ENCODE peak calls at places on chromosomes 5 and 9, in seven cellular contexts. One of them, this sample, is unnamed.

GRCh38 chr9:98129451-98129881 is 10.4 kb upstream of the TRIM14 start:
- DNase-seq in heart left ventricle: peak
- DNase-seq in heart right ventricle: no peak
- DNase-seq in lung: peak
- DNase-seq in suprapubic skin: no peak
- DNase-seq in right cardiac atrium: no peak
- DNase-seq in effector memory CD4-positive, alpha-beta T cell: no peak
- DNase-seq in this sample: no peak

GRCh38 chr9:91127653-91128052 is 234.1 kb downstream of the AUH start:
- DNase-seq in heart left ventricle: no peak
- DNase-seq in heart right ventricle: no peak
- DNase-seq in lung: no peak
- DNase-seq in suprapubic skin: no peak
- DNase-seq in right cardiac atrium: no peak
- DNase-seq in effector memory CD4-positive, alpha-beta T cell: no peak
- DNase-seq in this sample: no peak

GRCh38 chr5:118314936-118315335 is 673.4 kb downstream of the DTWD2 start:
- DNase-seq in heart left ventricle: no peak
- DNase-seq in heart right ventricle: no peak
- DNase-seq in lung: no peak
- DNase-seq in suprapubic skin: no peak
- DNase-seq in right cardiac atrium: no peak
- DNase-seq in effector memory CD4-positive, alpha-beta T cell: no peak
- DNase-seq in this sample: no peak

GRCh38 chr5:137649228-137649890 is 86.5 kb downstream of the KLHL3 start:
- DNase-seq in heart left ventricle: no peak
- DNase-seq in heart right ventricle: no peak
- DNase-seq in lung: peak
- DNase-seq in suprapubic skin: no peak
- DNase-seq in right cardiac atrium: peak
- DNase-seq in effector memory CD4-positive, alpha-beta T cell: no peak
- DNase-seq in this sample: peak

GRCh38 chr9:114110180-114110579 is 11.1 kb upstream of the KIF12 start:
- DNase-seq in heart left ventricle: no peak
- DNase-seq in heart right ventricle: no peak
- DNase-seq in lung: no peak
- DNase-seq in suprapubic skin: no peak
- DNase-seq in right cardiac atrium: no peak
- DNase-seq in effector memory CD4-positive, alpha-beta T cell: no peak
- DNase-seq in this sample: no peak

GRCh38 chr5:180296778-180297177 is 4.9 kb upstream of the MAPK9 start:
- DNase-seq in heart left ventricle: no peak
- DNase-seq in heart right ventricle: no peak
- DNase-seq in lung: no peak
- DNase-seq in suprapubic skin: no peak
- DNase-seq in right cardiac atrium: no peak
- DNase-seq in effector memory CD4-positive, alpha-beta T cell: no peak
- DNase-seq in this sample: peak

GRCh38 chr9:131999692-132000551 is 79.7 kb downstream of the MED27 start:
- DNase-seq in heart left ventricle: no peak
- DNase-seq in heart right ventricle: no peak
- DNase-seq in lung: no peak
- DNase-seq in suprapubic skin: no peak
- DNase-seq in right cardiac atrium: no peak
- DNase-seq in effector memory CD4-positive, alpha-beta T cell: no peak
- DNase-seq in this sample: no peak

GRCh38 chr9:80552931-80553330 is 981.2 kb downstream of the TLE4 start:
- DNase-seq in heart left ventricle: no peak
- DNase-seq in heart right ventricle: no peak
- DNase-seq in lung: no peak
- DNase-seq in suprapubic skin: peak
- DNase-seq in right cardiac atrium: peak
- DNase-seq in effector memory CD4-positive, alpha-beta T cell: no peak
- DNase-seq in this sample: no peak

DNA sequence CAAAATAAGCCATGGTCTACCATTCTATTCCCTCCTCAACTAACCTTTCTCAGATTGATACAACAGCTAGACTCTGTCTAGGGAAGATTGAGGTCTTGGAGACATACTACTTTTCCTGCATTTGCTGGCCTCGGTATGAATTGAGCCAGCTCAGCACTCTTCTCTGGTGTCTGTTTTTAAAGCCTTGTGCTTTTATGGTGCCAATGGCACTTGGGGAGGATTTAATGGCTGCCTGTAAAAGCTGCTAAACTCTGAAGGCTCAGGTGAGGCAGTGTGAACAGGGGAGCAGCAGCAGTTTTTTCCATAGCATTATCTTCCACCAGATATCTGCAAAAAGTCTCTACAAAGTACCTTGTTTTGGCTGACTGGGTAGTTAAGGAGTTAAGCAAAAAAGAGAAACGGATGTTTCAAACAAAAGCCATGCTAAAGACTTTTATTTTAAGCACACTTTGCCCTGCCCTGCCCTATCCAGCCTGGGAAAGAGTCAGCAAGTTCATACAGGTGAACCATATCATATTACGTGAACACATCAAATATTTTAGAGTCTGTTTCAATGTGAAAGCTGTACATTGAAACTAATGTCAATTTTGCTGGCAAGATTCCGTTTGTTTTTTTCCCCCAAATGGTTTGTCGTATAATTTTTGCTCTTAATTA is 423.9 kb upstream of the CD180 start:
- DNase-seq in heart left ventricle: no peak
- DNase-seq in heart right ventricle: no peak
- DNase-seq in lung: no peak
- DNase-seq in suprapubic skin: no peak
- DNase-seq in right cardiac atrium: no peak
- DNase-seq in effector memory CD4-positive, alpha-beta T cell: no peak
- DNase-seq in this sample: no peak
- H3K4me3 ChIP-seq in heart left ventricle: no peak
- H3K4me3 ChIP-seq in heart right ventricle: no peak
- H3K4me3 ChIP-seq in lung: no peak
- H3K4me3 ChIP-seq in suprapubic skin: no peak
- H3K4me3 ChIP-seq in right cardiac atrium: no peak
- H3K4me3 ChIP-seq in effector memory CD4-positive, alpha-beta T cell: no peak
- H3K4me3 ChIP-seq in this sample: no peak

GRCh38 chr9:19782005-19782404 is 6.8 kb downstream of the SLC24A2 start:
- DNase-seq in heart left ventricle: no peak
- DNase-seq in heart right ventricle: no peak
- DNase-seq in lung: no peak
- DNase-seq in suprapubic skin: no peak
- DNase-seq in right cardiac atrium: no peak
- DNase-seq in effector memory CD4-positive, alpha-beta T cell: no peak
- DNase-seq in this sample: peak

GRCh38 chr9:19788152-19788551 is 685 bp downstream of the SLC24A2 start:
- DNase-seq in heart left ventricle: no peak
- DNase-seq in heart right ventricle: no peak
- DNase-seq in lung: no peak
- DNase-seq in suprapubic skin: no peak
- DNase-seq in right cardiac atrium: no peak
- DNase-seq in effector memory CD4-positive, alpha-beta T cell: no peak
- DNase-seq in this sample: no peak

GRCh38 chr9:19785230-19785629 is 3.6 kb downstream of the SLC24A2 start:
- DNase-seq in heart left ventricle: no peak
- DNase-seq in heart right ventricle: no peak
- DNase-seq in lung: no peak
- DNase-seq in suprapubic skin: no peak
- DNase-seq in right cardiac atrium: no peak
- DNase-seq in effector memory CD4-positive, alpha-beta T cell: no peak
- DNase-seq in this sample: no peak

GRCh38 chr9:19788614-19789271 is at the start of gene SLC24A2:
- DNase-seq in heart left ventricle: no peak
- DNase-seq in heart right ventricle: no peak
- DNase-seq in lung: no peak
- DNase-seq in suprapubic skin: no peak
- DNase-seq in right cardiac atrium: no peak
- DNase-seq in effector memory CD4-positive, alpha-beta T cell: no peak
- DNase-seq in this sample: no peak

DNA sequence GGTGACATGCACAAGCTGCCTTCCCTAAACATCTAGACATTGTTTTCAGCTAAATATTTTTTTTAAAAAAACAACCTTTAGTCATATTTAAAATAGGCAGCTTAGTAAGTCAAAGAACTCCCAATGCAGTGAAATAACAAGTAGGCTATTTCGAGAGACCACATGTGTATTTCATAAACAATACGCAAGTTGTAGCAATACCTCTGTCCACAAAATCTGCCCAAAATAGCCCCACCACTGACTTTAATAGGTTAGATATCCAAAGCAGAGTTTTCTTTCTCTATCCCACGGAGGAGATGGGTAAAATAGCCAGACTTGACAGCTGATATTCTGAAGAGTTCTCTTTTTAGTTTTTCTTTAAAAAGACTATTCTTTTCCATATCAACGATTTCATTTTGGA is 1.2 kb downstream of the SLC24A2 start:
- DNase-seq in heart left ventricle: no peak
- DNase-seq in heart right ventricle: no peak
- DNase-seq in lung: no peak
- DNase-seq in suprapubic skin: no peak
- DNase-seq in right cardiac atrium: no peak
- DNase-seq in effector memory CD4-positive, alpha-beta T cell: no peak
- DNase-seq in this sample: no peak
- H3K4me3 ChIP-seq in heart left ventricle: no peak
- H3K4me3 ChIP-seq in heart right ventricle: peak
- H3K4me3 ChIP-seq in lung: no peak
- H3K4me3 ChIP-seq in suprapubic skin: no peak
- H3K4me3 ChIP-seq in right cardiac atrium: no peak
- H3K4me3 ChIP-seq in effector memory CD4-positive, alpha-beta T cell: no peak
- H3K4me3 ChIP-seq in this sample: no peak

DNA sequence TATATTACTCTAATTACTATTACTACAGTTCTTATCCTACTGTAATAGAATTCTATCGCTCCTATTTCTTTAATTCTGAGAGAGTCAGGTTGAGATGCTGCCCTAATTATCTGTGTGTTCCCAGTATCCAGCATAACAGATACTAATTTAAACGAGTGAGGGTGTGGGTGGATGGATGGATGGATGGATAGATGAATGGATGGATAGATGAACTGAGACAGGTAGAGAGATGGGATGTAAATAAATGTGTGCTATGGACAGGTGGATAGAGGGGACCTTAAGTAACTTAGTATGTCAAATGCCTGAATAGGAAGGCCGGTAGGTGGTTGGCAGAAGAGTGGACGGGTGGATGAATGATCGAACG is 143.6 kb upstream of the ADRA1B start:
- DNase-seq in heart left ventricle: no peak
- DNase-seq in heart right ventricle: no peak
- DNase-seq in lung: no peak
- DNase-seq in suprapubic skin: no peak
- DNase-seq in right cardiac atrium: no peak
- DNase-seq in effector memory CD4-positive, alpha-beta T cell: no peak
- DNase-seq in this sample: no peak
- H3K4me3 ChIP-seq in heart left ventricle: peak
- H3K4me3 ChIP-seq in heart right ventricle: peak
- H3K4me3 ChIP-seq in lung: no peak
- H3K4me3 ChIP-seq in suprapubic skin: peak
- H3K4me3 ChIP-seq in right cardiac atrium: no peak
- H3K4me3 ChIP-seq in effector memory CD4-positive, alpha-beta T cell: no peak
- H3K4me3 ChIP-seq in this sample: no peak

DNA sequence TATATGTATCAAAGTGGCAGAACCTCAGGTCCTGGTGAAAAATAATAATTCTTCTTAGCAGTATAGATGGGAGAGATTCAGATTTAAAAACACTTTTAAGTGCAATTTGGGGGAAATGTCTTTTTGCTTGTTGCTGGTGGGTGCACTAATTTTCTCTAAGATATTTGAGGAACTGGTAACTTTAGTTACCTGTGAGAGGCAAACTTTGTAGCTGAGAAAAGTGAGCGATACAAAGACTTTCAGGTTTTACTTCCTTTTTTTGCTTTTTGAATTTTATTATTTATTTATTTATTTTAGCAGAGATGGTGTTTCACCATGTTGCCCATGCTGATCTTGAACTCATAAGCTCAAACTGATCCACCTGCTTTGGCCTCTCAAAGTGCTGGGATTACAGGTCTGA is 303.1 kb upstream of the PTGER4 start:
- DNase-seq in heart left ventricle: no peak
- DNase-seq in heart right ventricle: no peak
- DNase-seq in lung: no peak
- DNase-seq in suprapubic skin: no peak
- DNase-seq in right cardiac atrium: no peak
- DNase-seq in effector memory CD4-positive, alpha-beta T cell: no peak
- DNase-seq in this sample: no peak
- H3K4me3 ChIP-seq in heart left ventricle: no peak
- H3K4me3 ChIP-seq in heart right ventricle: no peak
- H3K4me3 ChIP-seq in lung: no peak
- H3K4me3 ChIP-seq in suprapubic skin: no peak
- H3K4me3 ChIP-seq in right cardiac atrium: no peak
- H3K4me3 ChIP-seq in effector memory CD4-positive, alpha-beta T cell: no peak
- H3K4me3 ChIP-seq in this sample: no peak

DNA sequence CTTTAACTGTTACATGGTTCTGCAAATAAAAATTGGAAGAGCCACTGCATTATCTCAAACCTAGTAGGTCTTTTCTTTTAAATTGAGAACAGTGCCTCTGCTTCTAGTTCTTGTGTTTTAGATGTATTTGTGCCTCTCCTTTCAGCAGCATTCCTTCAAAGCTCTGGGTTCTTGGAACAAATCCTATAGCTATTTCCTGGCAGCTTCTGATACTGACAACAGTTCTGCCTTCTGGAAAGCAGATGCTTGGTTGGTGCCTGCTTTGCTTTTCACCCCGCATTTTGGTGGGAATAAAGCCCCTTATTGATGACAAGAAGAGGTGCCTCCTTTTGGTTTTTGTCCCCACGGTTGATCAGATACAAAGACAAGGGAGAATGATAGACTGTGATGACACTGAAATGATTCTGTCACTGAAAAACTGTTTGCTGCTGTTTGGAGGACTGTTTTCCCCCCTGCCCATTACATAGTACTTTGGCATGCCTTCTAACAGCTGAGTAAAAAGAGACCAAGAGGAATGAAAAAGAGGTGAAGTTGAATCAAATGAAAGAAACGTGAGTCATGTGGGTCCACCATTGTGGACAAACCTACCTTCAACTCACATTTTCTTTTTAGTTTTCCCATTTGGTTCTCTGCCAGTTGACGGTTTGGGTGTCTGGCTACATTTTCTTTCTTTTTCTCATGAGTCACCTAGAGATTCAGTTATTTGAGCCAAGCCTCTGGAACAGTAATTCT is 5.6 kb downstream of the PTCD2 start:
- DNase-seq in heart left ventricle: no peak
- DNase-seq in heart right ventricle: no peak
- DNase-seq in lung: no peak
- DNase-seq in suprapubic skin: no peak
- DNase-seq in right cardiac atrium: no peak
- DNase-seq in effector memory CD4-positive, alpha-beta T cell: no peak
- DNase-seq in this sample: no peak
- H3K4me3 ChIP-seq in heart left ventricle: no peak
- H3K4me3 ChIP-seq in heart right ventricle: no peak
- H3K4me3 ChIP-seq in lung: no peak
- H3K4me3 ChIP-seq in suprapubic skin: no peak
- H3K4me3 ChIP-seq in right cardiac atrium: no peak
- H3K4me3 ChIP-seq in effector memory CD4-positive, alpha-beta T cell: no peak
- H3K4me3 ChIP-seq in this sample: no peak

GRCh38 chr5:109694451-109694891 is 4.7 kb downstream of the MAN2A1 start:
- DNase-seq in heart left ventricle: no peak
- DNase-seq in heart right ventricle: no peak
- DNase-seq in lung: no peak
- DNase-seq in suprapubic skin: no peak
- DNase-seq in right cardiac atrium: no peak
- DNase-seq in effector memory CD4-positive, alpha-beta T cell: no peak
- DNase-seq in this sample: no peak
- H3K4me3 ChIP-seq in heart left ventricle: no peak
- H3K4me3 ChIP-seq in heart right ventricle: no peak
- H3K4me3 ChIP-seq in lung: no peak
- H3K4me3 ChIP-seq in suprapubic skin: no peak
- H3K4me3 ChIP-seq in right cardiac atrium: no peak
- H3K4me3 ChIP-seq in effector memory CD4-positive, alpha-beta T cell: no peak
- H3K4me3 ChIP-seq in this sample: peak

This sample was measured in A673.